ENCODE peak calls at places on chromosomes 13 and 19, in eight cellular contexts. J is cardiac muscle cell, Y is psoas muscle, N is right lobe of liver, G is tibial artery, D is mesendoderm, L is heart right ventricle, A is left ventricle myocardium inferior. F is an unnamed sample.

GRCh38 chr19:48708471-48708870 is 11.1 kb downstream of the MAMSTR start:
- DNase-seq in Y (no peak), G (no peak), L (no peak), D (no peak), N (no peak), J (no peak), A (no peak), F (no peak)

GRCh38 chr19:17466487-17466850 is 3.9 kb upstream of the SLC27A1 start:
- DNase-seq in N (no peak), D (no peak), J (no peak), L (no peak), G (no peak), A (no peak), Y (no peak), F (no peak)

GRCh38 chr13:26585136-26585535 is 27.7 kb downstream of the WASF3 start:
- DNase-seq in Y (no peak), G (no peak), N (no peak), J (no peak), A (no peak), L (no peak), D (no peak), F (no peak)

GRCh38 chr19:37988758-37989635 is 82.0 kb downstream of the SIPA1L3 start:
- DNase-seq in G (no peak), L (no peak), J (no peak), Y (no peak), N (peak; percentile 66), D (peak; percentile 45), A (no peak), F (peak; percentile 65)

GRCh38 chr13:49444517-49445395 is 682 bp downstream of the SETDB2 start:
- DNase-seq in L (no peak), G (no peak), A (no peak), D (peak; percentile 89), N (no peak), Y (no peak), J (peak; percentile 50), F (no peak)

GRCh38 chr19:33405491-33406461 is 32.3 kb downstream of the CEBPG start:
- DNase-seq in Y (no peak), N (peak; percentile 90), J (no peak), D (no peak), A (peak; percentile 17), L (no peak), G (peak; percentile 41), F (no peak)

GRCh38 chr13:43805681-43806128 is 18.9 kb upstream of the ENOX1 start:
- DNase-seq in D (peak; percentile 59), J (peak; percentile 3), A (no peak), G (no peak), N (no peak), L (no peak), Y (no peak), F (no peak)

GRCh38 chr19:31351212-31352193 is 2.3 kb upstream of the TSHZ3 start:
- DNase-seq in D (peak; percentile 77), Y (peak; percentile 39), L (no peak), A (peak; percentile 44), G (no peak), N (no peak), J (peak; percentile 73), F (no peak)

GRCh38 chr19:52237771-52238400 is 31.5 kb upstream of the ZNF766 start:
- DNase-seq in Y (peak; percentile 33), N (no peak), G (peak; percentile 72), A (peak; percentile 29), D (peak; percentile 75), L (peak; percentile 46), J (peak; percentile 75), F (peak; percentile 36)

GRCh38 chr13:23915308-23915707 is 18.0 kb upstream of the C1QTNF9B start:
- DNase-seq in J (no peak), N (no peak), L (no peak), D (peak; percentile 42), G (no peak), Y (no peak), A (no peak), F (no peak)

GRCh38 chr19:31277516-31277915 is 71.7 kb downstream of the TSHZ3 start:
- DNase-seq in J (no peak), G (peak; percentile 58), L (no peak), D (no peak), N (peak; percentile 45), A (no peak), Y (no peak), F (no peak)

GRCh38 chr13:112346173-112346898 is 29.8 kb upstream of the SPACA7 start:
- DNase-seq in Y (no peak), D (peak; percentile 50), A (no peak), J (no peak), G (peak; percentile 55), L (no peak), N (no peak), F (no peak)

GRCh38 chr13:26698392-26699196 is 62.0 kb downstream of the GPR12 start:
- DNase-seq in L (peak; percentile 77), D (peak; percentile 86), N (peak; percentile 83), A (peak; percentile 79), Y (peak; percentile 79), G (peak; percentile 90), J (peak; percentile 92), F (peak; percentile 62)

GRCh38 chr19:23804676-23805075 is 46.0 kb upstream of the ZNF681 start:
- DNase-seq in L (no peak), Y (no peak), D (no peak), J (no peak), G (no peak), A (no peak), N (no peak), F (no peak)

GRCh38 chr19:18438331-18439024 is 545 bp upstream of the ISYNA1 start:
- DNase-seq in Y (no peak), L (peak; percentile 68), G (peak; percentile 87), A (peak; percentile 60), D (peak; percentile 85), J (peak; percentile 90), N (no peak), F (no peak)

GRCh38 chr13:28582225-28582891 is 76.6 kb upstream of the POMP start:
- DNase-seq in Y (no peak), A (no peak), N (no peak), J (peak; percentile 15), G (no peak), D (peak; percentile 34), L (no peak), F (no peak)

GRCh38 chr13:107202371-107203023 is 634.6 kb upstream of the ARGLU1 start:
- DNase-seq in G (no peak), L (peak; percentile 76), D (no peak), N (no peak), Y (no peak), A (peak; percentile 31), J (peak; percentile 95), F (no peak)

GRCh38 chr13:30017880-30018279 is 167.5 kb upstream of the UBL3 start:
- DNase-seq in L (no peak), N (no peak), A (no peak), G (no peak), J (no peak), D (peak; percentile 88), Y (no peak), F (no peak)

GRCh38 chr13:26476111-26476743 is 81.3 kb upstream of the WASF3 start:
- DNase-seq in J (peak; percentile 39), D (peak; percentile 98), N (no peak), L (peak; percentile 35), G (no peak), Y (peak; percentile 52), A (peak; percentile 64), F (no peak)

GRCh38 chr13:93786846-93787245 is 560.2 kb downstream of the GPC6 start:
- DNase-seq in A (no peak), D (no peak), N (no peak), Y (no peak), L (no peak), J (peak; percentile 25), G (no peak), F (no peak)

GRCh38 chr19:4970558-4971423 is 1.9 kb downstream of the KDM4B start:
- DNase-seq in G (no peak), A (peak; percentile 53), N (no peak), L (no peak), J (peak; percentile 26), Y (no peak), D (peak; percentile 33), F (no peak)

GRCh38 chr19:13146763-13147563 is 3.2 kb downstream of the STX10 start:
- DNase-seq in N (no peak), G (no peak), D (no peak), A (no peak), J (peak; percentile 61), Y (no peak), L (no peak), F (no peak)

GRCh38 chr19:30449191-30449590 is 77.0 kb downstream of the ZNF536 start:
- DNase-seq in N (no peak), Y (no peak), A (no peak), D (no peak), J (no peak), G (no peak), L (no peak), F (no peak)

GRCh38 chr13:48121733-48122132 is 26.8 kb upstream of the MED4 start:
- DNase-seq in N (no peak), D (peak; percentile 23), Y (no peak), A (no peak), J (no peak), L (peak; percentile 35), G (no peak), F (no peak)

GRCh38 chr19:1357695-1358094 is 26.0 kb upstream of the NDUFS7 start:
- DNase-seq in Y (no peak), G (no peak), A (no peak), J (no peak), D (peak; percentile 49), L (no peak), N (no peak), F (peak; percentile 67)

GRCh38 chr19:49766007-49766937 is 529 bp upstream of the AP2A1 start:
- DNase-seq in Y (peak; percentile 100), G (peak; percentile 100), N (peak; percentile 100), J (peak; percentile 100), A (peak; percentile 100), D (peak; percentile 100), L (peak; percentile 100), F (peak; percentile 98)

GRCh38 chr19:49436381-49437017 is 4.8 kb downstream of the SLC17A7 start:
- DNase-seq in L (no peak), A (no peak), Y (no peak), G (no peak), D (peak; percentile 89), N (no peak), J (no peak), F (no peak)

GRCh38 chr13:102235689-102236088 is 166.2 kb downstream of the FGF14 start:
- DNase-seq in A (no peak), L (no peak), G (no peak), Y (no peak), D (no peak), N (no peak), J (no peak), F (no peak)
- H3K4me1 ChIP-seq in A (no peaks in the 10 kb centered on the region), L (no peaks in the 10 kb centered on the region), G (no peaks in the 10 kb centered on the region), Y (no peaks in the 10 kb centered on the region), D (no peaks in the 10 kb centered on the region), N (peaks cover 39% of the 10 kb centered on the region), J (no peaks in the 10 kb centered on the region), F (no peaks in the 10 kb centered on the region)

GRCh38 chr13:38979891-38980627 is 10.6 kb downstream of the STOML3 start:
- DNase-seq in G (no peak), D (no peak), Y (peak; percentile 23), A (peak; percentile 58), J (peak; percentile 36), N (no peak), L (peak; percentile 61), F (no peak)
- H3K4me1 ChIP-seq in G (no peaks in the 10 kb centered on the region), D (no peaks in the 10 kb centered on the region), Y (no peaks in the 10 kb centered on the region), A (no peaks in the 10 kb centered on the region), J (no peaks in the 10 kb centered on the region), N (no peaks in the 10 kb centered on the region), L (no peaks in the 10 kb centered on the region), F (no peaks in the 10 kb centered on the region)

GRCh38 chr19:10102787-10103236 is 334 bp upstream of the ANGPTL6 start:
- DNase-seq in A (no peak), D (no peak), J (no peak), Y (no peak), G (no peak), N (no peak), L (no peak), F (no peak)
- H3K4me1 ChIP-seq in A (peaks cover 21% of the 10 kb centered on the region), D (no peaks in the 10 kb centered on the region), J (peaks cover 5% of the 10 kb centered on the region), Y (peaks cover 11% of the 10 kb centered on the region), G (peaks cover 15% of the 10 kb centered on the region), N (peaks cover 7% of the 10 kb centered on the region), L (peaks cover 7% of the 10 kb centered on the region), F (peaks cover 10% of the 10 kb centered on the region)

GRCh38 chr19:46204008-46204407 is 25.5 kb upstream of the IGFL1 start:
- DNase-seq in L (no peak), D (no peak), Y (no peak), G (no peak), N (no peak), A (no peak), J (no peak), F (no peak)
- H3K4me1 ChIP-seq in L (no peaks in the 10 kb centered on the region), D (no peaks in the 10 kb centered on the region), Y (peaks cover 3% of the 10 kb centered on the region), G (no peaks in the 10 kb centered on the region), N (no peaks in the 10 kb centered on the region), A (no peaks in the 10 kb centered on the region), J (no peaks in the 10 kb centered on the region), F (no peaks in the 10 kb centered on the region)

F was measured in NT2/D1.